ENCODE peak calls at places on chromosomes 2 and 18, in eight cellular contexts. F, S, Q, Z, T, Y, H and X are unnamed samples.
A peak's percentile ranks its signal among the peaks of the same experiment; 100 is the strongest.

GRCh38 chr2:202721621-202722020 is 86.9 kb downstream of the FAM117B start:
- DNase-seq in F (no peak), S (no peak), Q (peak; percentile 27), Z (no peak), T (no peak), Y (no peak), H (no peak), X (peak; percentile 1)

GRCh38 chr2:203019142-203019541 is 4.5 kb downstream of the NBEAL1 start:
- DNase-seq in F (no peak), S (no peak), Q (no peak), Z (no peak), T (no peak), Y (no peak), H (no peak), X (no peak)

GRCh38 chr2:55618649-55619055 is 1.2 kb upstream of the PPP4R3B start:
- DNase-seq in F (peak; percentile 68), S (peak; percentile 72), Q (peak; percentile 48), Z (peak; percentile 30), T (peak; percentile 46), Y (peak; percentile 75), H (peak; percentile 41), X (peak; percentile 64)

GRCh38 chr2:239561448-239562001 is 160.7 kb upstream of the HDAC4 start:
- DNase-seq in F (no peak), S (no peak), Q (no peak), Z (no peak), T (no peak), Y (no peak), H (no peak), X (no peak)

GRCh38 chr2:200301953-200302628 is 4.4 kb upstream of the SPATS2L start:
- DNase-seq in F (no peak), S (no peak), Q (no peak), Z (no peak), T (no peak), Y (no peak), H (no peak), X (peak; percentile 47)

GRCh38 chr2:85439986-85440385 is 21.5 kb downstream of the SH2D6 start:
- DNase-seq in F (peak; percentile 49), S (peak; percentile 38), Q (no peak), Z (no peak), T (no peak), Y (no peak), H (no peak), X (no peak)

GRCh38 chr2:235499306-235499812 is 5.5 kb downstream of the AGAP1 start:
- DNase-seq in F (no peak), S (no peak), Q (no peak), Z (no peak), T (no peak), Y (no peak), H (no peak), X (no peak)

GRCh38 chr2:197576631-197577030 is 60.8 kb downstream of the MOB4 start:
- DNase-seq in F (no peak), S (no peak), Q (no peak), Z (no peak), T (no peak), Y (no peak), H (no peak), X (no peak)

GRCh38 chr18:29164993-29165599 is 988.2 kb upstream of the CDH2 start:
- DNase-seq in F (no peak), S (no peak), Q (no peak), Z (no peak), T (no peak), Y (no peak), H (no peak), X (no peak)

GRCh38 chr18:51711298-51711889 is 513.9 kb upstream of the MEX3C start:
- DNase-seq in F (no peak), S (peak; percentile 35), Q (no peak), Z (no peak), T (no peak), Y (no peak), H (no peak), X (no peak)

GRCh38 chr2:240404174-240404852 is 31.1 kb upstream of the GPC1 start:
- DNase-seq in F (no peak), S (no peak), Q (no peak), Z (no peak), T (no peak), Y (no peak), H (no peak), X (no peak)

GRCh38 chr2:74530239-74531161 is 767 bp downstream of the HTRA2 start:
- DNase-seq in F (peak; percentile 66), S (peak; percentile 90), Q (peak; percentile 49), Z (no peak), T (peak; percentile 32), Y (peak; percentile 60), H (peak; percentile 55), X (peak; percentile 61)